ENCODE peak calls at places on chromosomes 6 and 20, in nine cellular contexts. D is prostate gland; J is CD8-positive, alpha-beta T cell; Z is right atrium auricular region; N is natural killer cell; A is astrocyte of the cerebellum; H is mesothelial cell of epicardium; B is GM12865; Y is cardiac fibroblast. E is an unnamed sample.
A peak's percentile ranks its signal among the peaks of the same experiment; 100 is the strongest.

GRCh38 chr6:40722553-40723258 is 135.5 kb upstream of the LRFN2 start:
- DNase-seq in N (no peak), Y (no peak), Z (no peak), D (no peak), J (no peak), B (no peak), H (no peak), A (no peak), E (no peak)

GRCh38 chr20:10427060-10427692 is 6.8 kb downstream of the MKKS start:
- DNase-seq in Z (no peak), H (no peak), J (no peak), D (peak; percentile 37), B (peak; percentile 55), A (peak; percentile 66), Y (peak; percentile 84), N (no peak), E (no peak)

GRCh38 chr6:40585661-40586269 is 1.4 kb downstream of the LRFN2 start:
- DNase-seq in Z (no peak), B (no peak), A (no peak), H (no peak), N (no peak), D (no peak), Y (no peak), J (no peak), E (no peak)

GRCh38 chr6:37239511-37239910 is 18.1 kb upstream of the TBC1D22B start:
- DNase-seq in B (no peak), Y (peak; percentile 85), H (no peak), N (no peak), J (no peak), Z (no peak), A (no peak), D (no peak), E (no peak)

GRCh38 chr6:125363360-125364121 is 61.8 kb upstream of the HDDC2 start:
- DNase-seq in Y (peak; percentile 73), J (no peak), D (no peak), Z (peak; percentile 83), B (no peak), N (no peak), A (no peak), H (peak; percentile 52), E (peak; percentile 26)

GRCh38 chr6:104428201-104428600 is 431.5 kb downstream of the HACE1 start:
- DNase-seq in A (no peak), D (no peak), Y (no peak), H (no peak), Z (no peak), B (no peak), J (no peak), N (no peak), E (no peak)

GRCh38 chr20:297925-298754 is 770 bp downstream of the ZCCHC3 start:
- DNase-seq in A (no peak), H (no peak), Y (peak; percentile 77), Z (peak; percentile 66), D (peak; percentile 53), J (peak; percentile 18), B (peak; percentile 76), N (peak; percentile 33), E (peak; percentile 19)

GRCh38 chr6:40791004-40791403 is 203.8 kb upstream of the LRFN2 start:
- DNase-seq in Z (no peak), A (no peak), B (no peak), J (no peak), D (no peak), H (no peak), N (no peak), Y (no peak), E (no peak)

GRCh38 chr6:160301341-160301740 is 42.7 kb upstream of the SLC22A2 start:
- DNase-seq in N (no peak), A (no peak), Y (no peak), B (no peak), Z (no peak), H (no peak), J (no peak), D (no peak), E (no peak)

GRCh38 chr6:160293844-160294243 is 35.2 kb upstream of the SLC22A2 start:
- DNase-seq in N (no peak), A (no peak), Z (no peak), Y (no peak), J (no peak), B (no peak), H (no peak), D (peak; percentile 15), E (no peak)

GRCh38 chr6:160300076-160300695 is 41.6 kb upstream of the SLC22A2 start:
- DNase-seq in H (no peak), B (no peak), A (no peak), D (no peak), Y (no peak), Z (no peak), J (no peak), N (no peak), E (no peak)

GRCh38 chr6:160299559-160299958 is 40.9 kb upstream of the SLC22A2 start:
- DNase-seq in Z (no peak), H (no peak), Y (no peak), N (no peak), J (no peak), B (no peak), D (no peak), A (no peak), E (no peak)

GRCh38 chr6:160297310-160297709 is 38.7 kb upstream of the SLC22A2 start:
- DNase-seq in A (no peak), H (no peak), Y (no peak), B (no peak), J (no peak), D (no peak), Z (no peak), N (no peak), E (no peak)
- TF ChIP-seq CTCF in A (no peak), H (no peak), Y (no peak), B (no peak), J (no peak), D (no peak), Z (no peak), N (no peak), E (peak; percentile 48)

GRCh38 chr20:60693513-60694133 is 558.4 kb upstream of the CDH4 start:
- DNase-seq in N (no peak), H (no peak), A (no peak), D (no peak), J (no peak), Y (no peak), Z (no peak), B (no peak), E (no peak)
- TF ChIP-seq CTCF in N (no peak), H (no peak), A (no peak), D (no peak), J (no peak), Y (no peak), Z (no peak), B (no peak), E (no peak)

DNA sequence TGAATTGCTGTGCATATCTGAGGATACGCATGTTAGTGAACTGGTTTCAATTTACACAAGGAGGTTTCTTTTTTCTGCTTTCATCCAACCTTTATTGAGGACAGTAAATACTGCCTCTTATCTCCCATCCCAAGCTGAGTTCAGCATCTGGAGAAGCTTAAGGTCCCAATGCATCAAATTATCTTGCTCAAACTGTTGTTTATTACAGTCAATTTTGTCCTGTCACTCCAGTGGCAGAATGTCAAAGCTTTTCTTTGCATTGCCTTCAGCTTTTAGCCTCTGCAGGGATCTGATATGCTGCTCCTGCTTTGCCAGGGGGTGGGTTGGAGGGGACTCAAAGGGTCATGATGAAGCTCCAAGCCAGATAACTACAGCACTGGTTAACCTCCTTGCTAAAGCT is 435.4 kb upstream of the SOX4 start:
- DNase-seq in Y (no peak), J (no peak), D (no peak), A (no peak), H (no peak), Z (no peak), N (no peak), B (no peak), E (no peak)
- TF ChIP-seq CTCF in Y (no peak), J (no peak), D (no peak), A (no peak), H (no peak), Z (no peak), N (no peak), B (no peak), E (no peak)

GRCh38 chr20:36542019-36542488 is 735 bp downstream of the MYL9 start:
- DNase-seq in A (no peak), D (no peak), N (no peak), J (no peak), H (no peak), B (no peak), Y (peak; percentile 64), Z (no peak), E (peak; percentile 30)

GRCh38 chr20:36543187-36544133 is 2.1 kb downstream of the MYL9 start:
- DNase-seq in H (no peak), J (no peak), Y (peak; percentile 80), N (no peak), A (no peak), Z (peak; percentile 95), B (no peak), D (no peak), E (no peak)

GRCh38 chr20:36546111-36546736 is 4.9 kb downstream of the MYL9 start:
- DNase-seq in H (no peak), D (no peak), N (no peak), Y (no peak), J (no peak), Z (no peak), A (no peak), B (no peak), E (no peak)

GRCh38 chr20:36542516-36543186 is 1.3 kb downstream of the MYL9 start:
- DNase-seq in A (no peak), Y (no peak), Z (no peak), J (no peak), H (no peak), D (no peak), N (no peak), B (no peak), E (no peak)

DNA sequence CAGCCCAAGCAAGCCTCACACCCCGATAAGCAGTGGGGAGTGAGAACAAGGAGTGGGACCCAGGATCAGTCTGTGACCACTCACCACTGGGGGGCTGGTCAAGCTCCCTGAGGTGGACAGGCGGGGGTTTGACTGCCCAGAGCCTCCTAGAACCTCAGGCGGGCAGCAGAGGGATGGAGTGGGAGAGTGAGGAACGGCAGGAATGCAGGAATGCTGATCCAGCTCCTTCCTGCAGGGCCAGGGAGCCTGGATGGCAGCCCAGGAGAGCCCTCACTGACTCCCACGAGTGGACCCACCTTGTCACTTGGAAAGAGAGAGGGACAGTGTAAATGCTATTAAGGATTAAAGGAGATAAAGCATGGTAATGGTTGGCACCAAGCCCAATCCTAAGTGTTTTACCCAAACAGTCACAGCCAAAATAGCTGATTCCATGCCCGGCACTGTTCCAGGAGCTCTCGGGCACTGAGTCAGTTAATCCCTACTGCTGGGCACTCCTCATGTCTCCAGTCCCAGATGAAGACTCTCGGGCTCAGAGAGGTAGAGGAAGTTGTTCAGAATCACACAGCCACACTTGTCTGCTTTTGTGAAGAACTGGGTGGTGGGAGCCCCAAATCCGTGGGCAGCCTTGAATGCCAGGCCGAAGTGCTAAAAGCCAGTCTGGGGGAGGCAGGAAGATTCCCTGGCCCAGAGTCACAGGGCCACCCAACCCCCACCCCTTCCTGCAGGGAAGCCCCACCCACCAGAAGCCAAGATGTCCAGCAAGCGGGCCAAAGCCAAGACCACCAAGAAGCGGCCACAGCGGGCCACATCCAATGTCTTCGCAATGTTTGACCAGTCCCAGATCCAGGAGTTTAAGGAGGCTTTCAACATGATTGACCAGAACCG is 3.1 kb downstream of the MYL9 start:
- DNase-seq in A (peak; percentile 37), Y (peak; percentile 79), N (no peak), Z (no peak), B (no peak), D (no peak), J (no peak), H (no peak), E (no peak)
- TF ChIP-seq CTCF in A (no peak), Y (no peak), N (no peak), Z (no peak), B (no peak), D (no peak), J (no peak), H (no peak), E (no peak)

E was measured in progenitor cell of endocrine pancreas.